ENCODE peak calls at places on chromosomes 1 and 21, in five cellular contexts. L, H, A, Z and W are unnamed samples.

GRCh38 chr1:26861889-26862371 is 1.0 kb upstream of the SFN start:
- DNase-seq in A (no peak), H (no peak), Z (no peak), L (no peak), W (no peak)

GRCh38 chr1:94806451-94806861 is 13.7 kb upstream of the SLC44A3 start:
- DNase-seq in H (no peak), L (no peak), Z (no peak), A (no peak), W (no peak)

GRCh38 chr1:226512076-226512728 is 36.4 kb upstream of the STUM start:
- DNase-seq in A (no peak), Z (no peak), L (no peak), H (no peak), W (no peak)

GRCh38 chr21:35933466-35933865 is 126.9 kb downstream of the SETD4 start:
- DNase-seq in Z (peak), H (peak), L (no peak), A (peak), W (peak)

GRCh38 chr21:37450385-37451044 is 83.9 kb downstream of the DYRK1A start:
- DNase-seq in H (no peak), A (no peak), L (no peak), Z (no peak), W (no peak)

GRCh38 chr1:40411294-40411693 is 37.8 kb downstream of the SMAP2 start:
- DNase-seq in H (no peak), L (no peak), A (no peak), Z (no peak), W (no peak)

GRCh38 chr1:213989740-213990472 is 2.1 kb downstream of the PROX1 start:
- DNase-seq in H (peak), A (no peak), L (no peak), Z (no peak), W (no peak)

GRCh38 chr1:159068877-159069276 is 7.7 kb downstream of the AIM2 start:
- DNase-seq in H (no peak), Z (no peak), A (no peak), L (no peak), W (no peak)

GRCh38 chr1:94792876-94793605 is 27.1 kb upstream of the SLC44A3 start:
- DNase-seq in H (no peak), A (peak), Z (peak), L (no peak), W (no peak)

GRCh38 chr1:23169727-23170335 is 1.2 kb upstream of the LUZP1 start:
- DNase-seq in H (peak), A (peak), Z (no peak), L (no peak), W (no peak)

GRCh38 chr1:232951605-232952004 is 1.2 kb downstream of the NTPCR start:
- DNase-seq in H (no peak), A (no peak), Z (no peak), L (no peak), W (no peak)

GRCh38 chr1:58922302-58923089 is 138.6 kb upstream of the JUN start:
- DNase-seq in Z (no peak), H (no peak), L (peak), A (no peak), W (no peak)

GRCh38 chr1:97174039-97174704 is 452.6 kb downstream of the PTBP2 start:
- DNase-seq in L (no peak), Z (no peak), A (no peak), H (no peak), W (no peak)

GRCh38 chr1:119040906-119041305 is 52.8 kb upstream of the TBX15 start:
- DNase-seq in A (peak), Z (no peak), L (no peak), H (no peak), W (no peak)

GRCh38 chr1:214551052-214551435 is 358 bp downstream of the PTPN14 start:
- DNase-seq in L (no peak), H (peak), A (peak), Z (no peak), W (peak)

GRCh38 chr1:45326627-45327591 is at the start of gene HPDL:
- DNase-seq in H (peak), Z (no peak), L (peak), A (peak), W (no peak)

GRCh38 chr1:115640384-115640783 is 1.4 kb upstream of the VANGL1 start:
- DNase-seq in H (no peak), L (no peak), A (no peak), Z (no peak), W (no peak)

GRCh38 chr1:234369784-234370183 is 3.5 kb upstream of the COA6 start:
- DNase-seq in L (no peak), A (no peak), Z (no peak), H (no peak), W (no peak)

GRCh38 chr1:85578321-85579295 is 2.0 kb upstream of the CCN1 start:
- DNase-seq in A (no peak), H (peak), L (no peak), Z (peak), W (no peak)

GRCh38 chr21:36194024-36194423 is 37.4 kb downstream of the DOP1B start:
- DNase-seq in H (no peak), L (no peak), A (no peak), Z (no peak), W (no peak)

GRCh38 chr1:166908942-166909341 is 32.9 kb upstream of the TADA1 start:
- DNase-seq in H (no peak), A (no peak), L (no peak), Z (no peak), W (no peak)

GRCh38 chr1:196858811-196859210 is 29.0 kb upstream of the CFHR4 start:
- DNase-seq in L (no peak), A (no peak), Z (no peak), H (no peak), W (no peak)

GRCh38 chr1:41769068-41769467 is 149.7 kb downstream of the HIVEP3 start:
- DNase-seq in A (no peak), Z (peak), L (no peak), H (no peak), W (no peak)

GRCh38 chr1:63487336-63488065 is 35.5 kb downstream of the ITGB3BP start:
- DNase-seq in A (no peak), H (no peak), L (no peak), Z (peak), W (no peak)

GRCh38 chr21:44454747-44455523 is at the start of gene LRRC3:
- DNase-seq in Z (peak), H (peak), A (peak), L (peak), W (peak)

GRCh38 chr1:5415621-5416020 is 576.6 kb downstream of the NPHP4 start:
- DNase-seq in H (no peak), A (no peak), L (no peak), Z (no peak), W (no peak)

GRCh38 chr21:45147473-45148315 is 73.3 kb downstream of the ADARB1 start:
- DNase-seq in A (no peak), H (no peak), Z (no peak), L (no peak), W (peak)

GRCh38 chr1:111517464-111518225 is 14.2 kb upstream of the ADORA3 start:
- DNase-seq in L (no peak), H (no peak), Z (no peak), A (no peak), W (no peak)

GRCh38 chr1:206672011-206672688 is 12.6 kb upstream of the MAPKAPK2 start:
- DNase-seq in L (no peak), A (no peak), Z (no peak), H (no peak), W (no peak)

GRCh38 chr1:174799136-174799479 is 200.6 kb upstream of the CACYBP start:
- DNase-seq in A (no peak), H (no peak), Z (no peak), L (no peak), W (no peak)